ENCODE peak calls at places on chromosomes 1 and 21, in six cellular contexts. One of them, this sample, is unnamed.

GRCh38 chr21:27380303-27380702 is 413.4 kb upstream of the ADAMTS5 start:
- DNase-seq in CD8-positive, alpha-beta T cell: no peak
- DNase-seq in lower lobe of right lung: no peak
- DNase-seq in DND-41: no peak
- DNase-seq in pancreas: no peak
- DNase-seq in pons: no peak
- DNase-seq in this sample: no peak

GRCh38 chr1:57982852-57983251 is 559.0 kb upstream of the DAB1 start:
- DNase-seq in DND-41: no peak
- DNase-seq in lower lobe of right lung: no peak
- DNase-seq in pancreas: no peak
- DNase-seq in pons: no peak
- DNase-seq in CD8-positive, alpha-beta T cell: no peak
- DNase-seq in this sample: no peak

GRCh38 chr1:56803561-56804156 is 15.5 kb downstream of the FYB2 start:
- DNase-seq in lower lobe of right lung: no peak
- DNase-seq in pancreas: no peak
- DNase-seq in DND-41: peak; percentile 36
- DNase-seq in CD8-positive, alpha-beta T cell: no peak
- DNase-seq in pons: no peak
- DNase-seq in this sample: peak; percentile 23

GRCh38 chr1:167562697-167563096 is 9.1 kb upstream of the CREG1 start:
- DNase-seq in lower lobe of right lung: no peak
- DNase-seq in pons: no peak
- DNase-seq in CD8-positive, alpha-beta T cell: no peak
- DNase-seq in pancreas: no peak
- DNase-seq in DND-41: no peak
- DNase-seq in this sample: no peak

GRCh38 chr1:20358761-20359263 is 68.1 kb downstream of the VWA5B1 start:
- DNase-seq in lower lobe of right lung: peak; percentile 63
- DNase-seq in CD8-positive, alpha-beta T cell: no peak
- DNase-seq in pons: no peak
- DNase-seq in pancreas: peak; percentile 87
- DNase-seq in DND-41: no peak
- DNase-seq in this sample: peak; percentile 49

GRCh38 chr1:39574646-39575045 is 1.9 kb downstream of the PABPC4 start:
- DNase-seq in pancreas: no peak
- DNase-seq in pons: no peak
- DNase-seq in DND-41: no peak
- DNase-seq in CD8-positive, alpha-beta T cell: no peak
- DNase-seq in lower lobe of right lung: no peak
- DNase-seq in this sample: peak; percentile 8

GRCh38 chr1:161781995-161782394 is 15.9 kb downstream of the ATF6 start:
- DNase-seq in CD8-positive, alpha-beta T cell: no peak
- DNase-seq in pancreas: no peak
- DNase-seq in pons: no peak
- DNase-seq in lower lobe of right lung: no peak
- DNase-seq in DND-41: no peak
- DNase-seq in this sample: no peak

GRCh38 chr1:91640877-91641526 is 140.4 kb downstream of the CDC7 start:
- DNase-seq in CD8-positive, alpha-beta T cell: no peak
- DNase-seq in DND-41: no peak
- DNase-seq in lower lobe of right lung: no peak
- DNase-seq in pancreas: no peak
- DNase-seq in pons: no peak
- DNase-seq in this sample: no peak

GRCh38 chr1:2983706-2984398 is 37.4 kb upstream of the ACTRT2 start:
- DNase-seq in CD8-positive, alpha-beta T cell: no peak
- DNase-seq in pons: no peak
- DNase-seq in pancreas: no peak
- DNase-seq in DND-41: no peak
- DNase-seq in lower lobe of right lung: no peak
- DNase-seq in this sample: no peak

GRCh38 chr21:46207920-46208571 is 20.5 kb downstream of the LSS start:
- DNase-seq in DND-41: no peak
- DNase-seq in lower lobe of right lung: peak; percentile 38
- DNase-seq in CD8-positive, alpha-beta T cell: no peak
- DNase-seq in pons: no peak
- DNase-seq in pancreas: no peak
- DNase-seq in this sample: no peak

GRCh38 chr1:23557471-23558124 is 1.7 kb downstream of the ID3 start:
- DNase-seq in lower lobe of right lung: no peak
- DNase-seq in CD8-positive, alpha-beta T cell: no peak
- DNase-seq in pons: no peak
- DNase-seq in DND-41: no peak
- DNase-seq in pancreas: no peak
- DNase-seq in this sample: no peak

GRCh38 chr21:31609081-31609480 is 50.4 kb upstream of the SOD1 start:
- DNase-seq in DND-41: no peak
- DNase-seq in CD8-positive, alpha-beta T cell: no peak
- DNase-seq in pancreas: no peak
- DNase-seq in pons: no peak
- DNase-seq in lower lobe of right lung: no peak
- DNase-seq in this sample: no peak

GRCh38 chr1:209808059-209808494 is 2.1 kb upstream of the IRF6 start:
- DNase-seq in pancreas: no peak
- DNase-seq in CD8-positive, alpha-beta T cell: no peak
- DNase-seq in pons: no peak
- DNase-seq in lower lobe of right lung: peak; percentile 38
- DNase-seq in DND-41: no peak
- DNase-seq in this sample: peak; percentile 98

GRCh38 chr1:237042892-237043576 is 1.1 kb downstream of the RYR2 start:
- DNase-seq in pancreas: no peak
- DNase-seq in lower lobe of right lung: no peak
- DNase-seq in pons: no peak
- DNase-seq in DND-41: no peak
- DNase-seq in CD8-positive, alpha-beta T cell: no peak
- DNase-seq in this sample: no peak

GRCh38 chr21:29025328-29025713 is 853 bp downstream of the USP16 start:
- DNase-seq in lower lobe of right lung: no peak
- DNase-seq in pons: no peak
- DNase-seq in pancreas: no peak
- DNase-seq in DND-41: no peak
- DNase-seq in CD8-positive, alpha-beta T cell: no peak
- DNase-seq in this sample: peak; percentile 24

GRCh38 chr1:110190282-110190929 is 19.7 kb upstream of the KCNC4 start:
- DNase-seq in pons: no peak
- DNase-seq in pancreas: peak; percentile 42
- DNase-seq in lower lobe of right lung: no peak
- DNase-seq in DND-41: no peak
- DNase-seq in CD8-positive, alpha-beta T cell: no peak
- DNase-seq in this sample: peak; percentile 92

GRCh38 chr1:12179111-12179519 is 12.3 kb downstream of the TNFRSF1B start:
- DNase-seq in lower lobe of right lung: no peak
- DNase-seq in pancreas: no peak
- DNase-seq in CD8-positive, alpha-beta T cell: peak; percentile 83
- DNase-seq in DND-41: peak; percentile 87
- DNase-seq in pons: no peak
- DNase-seq in this sample: no peak

GRCh38 chr21:45019887-45020537 is 54.4 kb upstream of the ADARB1 start:
- DNase-seq in lower lobe of right lung: no peak
- DNase-seq in pons: no peak
- DNase-seq in pancreas: no peak
- DNase-seq in DND-41: no peak
- DNase-seq in CD8-positive, alpha-beta T cell: no peak
- DNase-seq in this sample: no peak

GRCh38 chr1:96886474-96886873 is 164.9 kb downstream of the PTBP2 start:
- DNase-seq in pancreas: no peak
- DNase-seq in pons: no peak
- DNase-seq in lower lobe of right lung: no peak
- DNase-seq in DND-41: no peak
- DNase-seq in CD8-positive, alpha-beta T cell: no peak
- DNase-seq in this sample: no peak

GRCh38 chr1:41482001-41482765 is 2.3 kb downstream of the EDN2 start:
- DNase-seq in DND-41: peak; percentile 38
- DNase-seq in pons: no peak
- DNase-seq in CD8-positive, alpha-beta T cell: no peak
- DNase-seq in lower lobe of right lung: peak; percentile 78
- DNase-seq in pancreas: peak; percentile 74
- DNase-seq in this sample: peak; percentile 93

GRCh38 chr1:165257969-165258459 is 98.5 kb downstream of the LMX1A start:
- DNase-seq in CD8-positive, alpha-beta T cell: peak; percentile 12
- DNase-seq in pons: peak; percentile 66
- DNase-seq in lower lobe of right lung: peak; percentile 47
- DNase-seq in DND-41: peak; percentile 50
- DNase-seq in pancreas: peak; percentile 76
- DNase-seq in this sample: peak; percentile 97

GRCh38 chr1:198620951-198621824 is 17.7 kb upstream of the PTPRC start:
- DNase-seq in pons: peak; percentile 19
- DNase-seq in CD8-positive, alpha-beta T cell: peak; percentile 67
- DNase-seq in pancreas: no peak
- DNase-seq in DND-41: peak; percentile 95
- DNase-seq in lower lobe of right lung: peak; percentile 42
- DNase-seq in this sample: no peak

GRCh38 chr1:52970149-52970548 is 43.1 kb downstream of the SCP2 start:
- DNase-seq in pons: no peak
- DNase-seq in CD8-positive, alpha-beta T cell: no peak
- DNase-seq in DND-41: no peak
- DNase-seq in lower lobe of right lung: no peak
- DNase-seq in pancreas: no peak
- DNase-seq in this sample: peak; percentile 13

GRCh38 chr21:32392299-32392879 is 423 bp downstream of the URB1 start:
- DNase-seq in DND-41: no peak
- DNase-seq in pons: no peak
- DNase-seq in lower lobe of right lung: no peak
- DNase-seq in pancreas: no peak
- DNase-seq in CD8-positive, alpha-beta T cell: no peak
- DNase-seq in this sample: peak; percentile 23

GRCh38 chr1:164703415-164703814 is 144.4 kb downstream of the PBX1 start:
- DNase-seq in pancreas: peak; percentile 61
- DNase-seq in lower lobe of right lung: no peak
- DNase-seq in CD8-positive, alpha-beta T cell: no peak
- DNase-seq in DND-41: no peak
- DNase-seq in pons: no peak
- DNase-seq in this sample: no peak

GRCh38 chr1:204928671-204929486 is 58.2 kb downstream of the NFASC start:
- DNase-seq in DND-41: no peak
- DNase-seq in pons: no peak
- DNase-seq in lower lobe of right lung: no peak
- DNase-seq in CD8-positive, alpha-beta T cell: no peak
- DNase-seq in pancreas: no peak
- DNase-seq in this sample: peak; percentile 60

GRCh38 chr1:12245116-12245515 is 15.3 kb downstream of the VPS13D start:
- DNase-seq in pons: no peak
- DNase-seq in DND-41: no peak
- DNase-seq in pancreas: no peak
- DNase-seq in CD8-positive, alpha-beta T cell: no peak
- DNase-seq in lower lobe of right lung: no peak
- DNase-seq in this sample: no peak

GRCh38 chr1:246383791-246384190 is 123.3 kb downstream of the SMYD3 start:
- DNase-seq in pons: no peak
- DNase-seq in pancreas: no peak
- DNase-seq in DND-41: no peak
- DNase-seq in CD8-positive, alpha-beta T cell: no peak
- DNase-seq in lower lobe of right lung: no peak
- DNase-seq in this sample: no peak

GRCh38 chr1:98205291-98206017 is 284.6 kb upstream of the DPYD start:
- DNase-seq in pons: no peak
- DNase-seq in CD8-positive, alpha-beta T cell: no peak
- DNase-seq in pancreas: no peak
- DNase-seq in DND-41: no peak
- DNase-seq in lower lobe of right lung: no peak
- DNase-seq in this sample: no peak

GRCh38 chr1:52281518-52281917 is 84.5 kb downstream of the CC2D1B start:
- DNase-seq in pancreas: no peak
- DNase-seq in DND-41: no peak
- DNase-seq in pons: no peak
- DNase-seq in CD8-positive, alpha-beta T cell: no peak
- DNase-seq in lower lobe of right lung: no peak
- DNase-seq in this sample: no peak

This sample was measured in NCI-H69.